ENCODE peak calls at places on chromosome 15, in seven cellular contexts. W is choroid plexus epithelial cell, A is omental fat pad, H is heart left ventricle, Q is MM.1S, E is A549, J is dorsolateral prefrontal cortex. X is an unnamed sample.

GRCh38 chr15:87756072-87756471 is 500.5 kb downstream of the NTRK3 start:
- DNase-seq in J (no peak), E (no peak), W (no peak), Q (no peak), H (no peak), A (no peak), X (no peak)

GRCh38 chr15:99564221-99565030 is 1.4 kb upstream of the MEF2A start:
- DNase-seq in Q (no peak), W (peak), J (no peak), A (no peak), H (peak), E (no peak), X (peak)

GRCh38 chr15:70722266-70723123 is 40.9 kb downstream of the UACA start:
- DNase-seq in W (peak), E (peak), H (no peak), A (no peak), Q (peak), J (no peak), X (peak)

GRCh38 chr15:78100886-78101285 is 8.5 kb downstream of the SH2D7 start:
- DNase-seq in E (no peak), W (no peak), H (no peak), Q (no peak), J (no peak), A (no peak), X (no peak)

GRCh38 chr15:41801850-41802455 is 25.9 kb upstream of the JMJD7 start:
- DNase-seq in Q (no peak), A (no peak), J (no peak), H (no peak), W (no peak), E (no peak), X (no peak)

GRCh38 chr15:52417501-52417900 is 111.2 kb downstream of the MYO5A start:
- DNase-seq in H (no peak), E (no peak), A (no peak), Q (no peak), W (no peak), J (no peak), X (no peak)

GRCh38 chr15:82060817-82061216 is 15.0 kb upstream of the MEX3B start:
- DNase-seq in E (no peak), A (no peak), Q (no peak), W (no peak), H (no peak), J (no peak), X (no peak)

GRCh38 chr15:69121198-69121828 is 39.1 kb upstream of the GLCE start:
- DNase-seq in J (no peak), E (no peak), H (no peak), W (no peak), A (no peak), Q (no peak), X (no peak)

GRCh38 chr15:31435891-31436628 is 109.4 kb downstream of the KLF13 start:
- DNase-seq in W (no peak), J (no peak), Q (no peak), E (no peak), A (no peak), H (no peak), X (no peak)

GRCh38 chr15:44265757-44266156 is 22.8 kb upstream of the GOLM2 start:
- DNase-seq in E (no peak), H (no peak), W (peak), Q (no peak), J (no peak), A (no peak), X (no peak)
- TF ChIP-seq CTCF in E (no peak), H (no peak), W (peak), Q (no peak), J (no peak), A (no peak), X (no peak)

DNA sequence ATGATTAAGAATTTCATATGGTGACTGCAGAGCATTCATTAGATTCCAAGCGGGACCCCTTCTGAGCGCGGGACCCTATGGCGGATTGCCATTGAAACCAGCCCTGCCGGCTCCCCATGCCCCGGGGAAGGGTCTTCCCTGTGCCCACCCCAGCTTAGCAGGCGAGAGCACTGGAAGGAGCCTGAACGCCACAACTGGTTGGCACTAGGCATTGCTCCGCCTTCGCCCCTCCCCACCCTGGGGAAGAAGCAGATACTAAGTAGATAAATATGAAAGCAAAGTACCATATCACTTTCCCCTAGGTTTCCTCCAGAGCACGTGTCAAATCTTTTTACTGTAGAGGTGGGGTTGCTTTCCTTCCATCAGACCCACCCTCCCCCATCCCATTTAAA is 70.7 kb downstream of the CYP19A1 start:
- DNase-seq in W (peak), H (no peak), Q (no peak), J (no peak), A (no peak), E (no peak), X (no peak)
- TF ChIP-seq CTCF in W (no peak), H (no peak), Q (no peak), J (no peak), A (no peak), E (no peak), X (no peak)

GRCh38 chr15:45225506-45226273 is 26.3 kb upstream of the SLC28A2 start:
- DNase-seq in H (no peak), J (no peak), Q (no peak), A (no peak), E (no peak), W (no peak), X (no peak)
- TF ChIP-seq CTCF in H (no peak), J (no peak), Q (no peak), A (no peak), E (no peak), W (no peak), X (no peak)

GRCh38 chr15:93245616-93246122 is 156.7 kb upstream of the RGMA start:
- DNase-seq in J (no peak), E (no peak), Q (no peak), W (no peak), H (no peak), A (no peak), X (no peak)

GRCh38 chr15:93246266-93247242 is 157.5 kb upstream of the RGMA start:
- DNase-seq in J (no peak), A (no peak), Q (no peak), W (no peak), H (no peak), E (no peak), X (no peak)

GRCh38 chr15:93244691-93245615 is 155.9 kb upstream of the RGMA start:
- DNase-seq in H (no peak), A (no peak), J (no peak), Q (no peak), E (no peak), W (no peak), X (no peak)

GRCh38 chr15:93241696-93242585 is 152.9 kb upstream of the RGMA start:
- DNase-seq in J (no peak), E (no peak), A (no peak), Q (no peak), W (no peak), H (no peak), X (no peak)

DNA sequence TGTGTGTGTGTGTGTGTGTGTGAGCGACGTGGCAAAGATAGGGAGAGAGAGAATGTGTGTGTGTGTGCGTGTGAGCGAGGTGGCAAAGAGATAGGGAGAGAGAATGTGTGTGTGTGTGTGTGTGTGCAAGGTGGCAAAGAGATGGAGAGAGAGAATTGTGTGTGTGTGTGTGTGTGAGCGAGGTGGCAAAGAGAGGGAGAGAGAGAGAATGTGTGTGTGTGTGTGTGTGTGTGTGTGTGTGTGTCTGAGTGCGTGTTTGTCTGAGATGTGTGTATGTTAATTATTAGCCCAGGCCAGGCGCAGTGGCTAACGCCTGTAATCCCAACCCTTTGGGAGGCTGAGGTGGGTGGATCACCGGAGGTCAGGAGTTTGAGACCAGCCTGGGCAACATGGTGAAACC is 154.6 kb upstream of the RGMA start:
- DNase-seq in Q (no peak), H (no peak), W (no peak), E (no peak), J (no peak), A (no peak), X (no peak)
- TF ChIP-seq CTCF in Q (no peak), H (no peak), W (no peak), E (no peak), J (no peak), A (no peak), X (no peak)

GRCh38 chr15:75809986-75810750 is 33.1 kb upstream of the UBE2Q2 start:
- DNase-seq in Q (peak), A (no peak), E (peak), H (no peak), W (peak), J (no peak), X (peak)
- TF ChIP-seq CTCF in Q (peak), A (no peak), E (peak), H (peak), W (peak), J (peak), X (peak)

GRCh38 chr15:86623236-86623635 is 543.6 kb downstream of the AGBL1 start:
- DNase-seq in H (no peak), J (no peak), A (no peak), W (no peak), Q (no peak), E (no peak), X (no peak)

GRCh38 chr15:86620113-86620512 is 540.4 kb downstream of the AGBL1 start:
- DNase-seq in J (no peak), H (no peak), A (no peak), E (no peak), Q (no peak), W (no peak), X (no peak)

GRCh38 chr15:86629409-86629808 is 549.7 kb downstream of the AGBL1 start:
- DNase-seq in H (no peak), J (no peak), W (no peak), E (peak), Q (no peak), A (no peak), X (no peak)

GRCh38 chr15:86620636-86621349 is 541.1 kb downstream of the AGBL1 start:
- DNase-seq in A (no peak), H (no peak), Q (no peak), W (no peak), J (no peak), E (no peak), X (no peak)

GRCh38 chr15:86624261-86625036 is 544.8 kb downstream of the AGBL1 start:
- DNase-seq in W (peak), H (peak), J (no peak), A (no peak), Q (peak), E (peak), X (no peak)
- TF ChIP-seq CTCF in W (peak), H (peak), J (no peak), A (no peak), Q (peak), E (peak), X (no peak)